ENCODE peak calls at places on chromosomes 1 and 21, in ten cellular contexts. X is NCI-H2081; I is central memory CD4-positive, alpha-beta T cell; G is nucleus accumbens; M is activated B cell treated with CpG ODN at 0.5 μM for 24 hours; S is HTR-8/SVneo; W is thoracic aorta; C is upper lobe of right lung; O is stimulated activated CD8-positive, alpha-beta memory T cell treated with anti-CD3 and anti-CD28 coated beads, Interleukin-15, amount 100 ng/mL, for 24 hours; F is endothelial cell. A is an unnamed sample.

GRCh38 chr1:54794401-54795099 is 6.6 kb downstream of the TTC22 start:
- DNase-seq in X (no peak), I (no peak), G (no peak), M (no peak), S (peak; percentile 28), W (no peak), C (no peak), O (no peak), F (no peak), A (no peak)

GRCh38 chr1:30165116-30165515 is 558.3 kb downstream of the MATN1 start:
- DNase-seq in X (no peak), I (no peak), G (no peak), M (no peak), S (no peak), W (no peak), C (no peak), O (no peak), F (no peak), A (no peak)

GRCh38 chr1:66980745-66981367 is 56.1 kb downstream of the MIER1 start:
- DNase-seq in X (peak; percentile 52), I (no peak), G (no peak), M (no peak), S (no peak), W (no peak), C (no peak), O (no peak), F (no peak), A (no peak)

GRCh38 chr1:9225411-9225785 is 9.2 kb upstream of the H6PD start:
- DNase-seq in X (no peak), I (no peak), G (no peak), M (no peak), S (no peak), W (no peak), C (no peak), O (no peak), F (no peak), A (no peak)

GRCh38 chr1:110380667-110381283 is 10.1 kb downstream of the SLC16A4 start:
- DNase-seq in X (no peak), I (no peak), G (no peak), M (no peak), S (no peak), W (no peak), C (no peak), O (no peak), F (no peak), A (no peak)

GRCh38 chr1:119324198-119324597 is 44.4 kb upstream of the HAO2 start:
- DNase-seq in X (no peak), I (no peak), G (no peak), M (no peak), S (no peak), W (no peak), C (no peak), O (no peak), F (no peak), A (peak; percentile 34)

GRCh38 chr1:57431400-57431799 is 7.5 kb upstream of the DAB1 start:
- DNase-seq in X (no peak), I (no peak), G (no peak), M (no peak), S (no peak), W (no peak), C (no peak), O (no peak), F (no peak), A (no peak)

GRCh38 chr1:6440198-6441126 is 15.9 kb downstream of the ESPN start:
- DNase-seq in X (peak; percentile 31), I (peak; percentile 65), G (no peak), M (peak; percentile 47), S (peak; percentile 56), W (no peak), C (peak; percentile 89), O (peak; percentile 47), F (no peak), A (no peak)

GRCh38 chr1:6357243-6357929 is 36.2 kb downstream of the ACOT7 start:
- DNase-seq in X (no peak), I (no peak), G (no peak), M (no peak), S (no peak), W (no peak), C (no peak), O (no peak), F (no peak), A (no peak)

GRCh38 chr1:247548092-247548491 is 842 bp upstream of the GCSAML start:
- DNase-seq in X (no peak), I (no peak), G (no peak), M (no peak), S (no peak), W (no peak), C (no peak), O (no peak), F (peak; percentile 12), A (no peak)

GRCh38 chr1:36482724-36483388 is at the start of gene CSF3R:
- DNase-seq in X (no peak), I (no peak), G (no peak), M (no peak), S (no peak), W (no peak), C (peak; percentile 81), O (no peak), F (no peak), A (no peak)

GRCh38 chr1:41261926-41262618 is 20.0 kb upstream of the SCMH1 start:
- DNase-seq in X (no peak), I (no peak), G (no peak), M (no peak), S (no peak), W (no peak), C (no peak), O (no peak), F (no peak), A (no peak)

GRCh38 chr1:194295690-194296089 is 1109.3 kb upstream of the B3GALT2 start:
- DNase-seq in X (peak; percentile 85), I (peak; percentile 65), G (no peak), M (no peak), S (peak; percentile 14), W (no peak), C (no peak), O (no peak), F (peak; percentile 36), A (no peak)

GRCh38 chr1:189782280-189782679 is 695.4 kb downstream of the BRINP3 start:
- DNase-seq in X (no peak), I (no peak), G (no peak), M (no peak), S (no peak), W (no peak), C (no peak), O (no peak), F (no peak), A (no peak)

GRCh38 chr1:206690516-206690915 is 5.8 kb downstream of the MAPKAPK2 start:
- DNase-seq in X (no peak), I (no peak), G (no peak), M (peak; percentile 2), S (no peak), W (no peak), C (no peak), O (no peak), F (no peak), A (no peak)

GRCh38 chr21:44357064-44357837 is 3.8 kb downstream of the TRPM2 start:
- DNase-seq in X (no peak), I (no peak), G (no peak), M (no peak), S (no peak), W (no peak), C (no peak), O (no peak), F (no peak), A (no peak)

GRCh38 chr1:194024659-194025058 is 838.2 kb upstream of the B3GALT2 start:
- DNase-seq in X (no peak), I (no peak), G (no peak), M (no peak), S (peak; percentile 48), W (no peak), C (no peak), O (no peak), F (no peak), A (no peak)

GRCh38 chr1:66402194-66402593 is 131.8 kb upstream of the SGIP1 start:
- DNase-seq in X (no peak), I (no peak), G (no peak), M (peak; percentile 65), S (no peak), W (peak; percentile 28), C (no peak), O (no peak), F (no peak), A (peak; percentile 87)

GRCh38 chr21:42367379-42368165 is 1.2 kb upstream of the TFF1 start:
- DNase-seq in X (no peak), I (no peak), G (no peak), M (no peak), S (no peak), W (no peak), C (no peak), O (no peak), F (no peak), A (no peak)

GRCh38 chr1:224454337-224455055 is 19.9 kb upstream of the WDR26 start:
- DNase-seq in X (no peak), I (no peak), G (no peak), M (no peak), S (no peak), W (no peak), C (no peak), O (no peak), F (no peak), A (no peak)

GRCh38 chr1:234585333-234586055 is 24.5 kb downstream of the IRF2BP2 start:
- DNase-seq in X (no peak), I (no peak), G (no peak), M (no peak), S (no peak), W (no peak), C (no peak), O (no peak), F (no peak), A (no peak)

GRCh38 chr1:194043984-194044755 is 857.8 kb upstream of the B3GALT2 start:
- DNase-seq in X (no peak), I (no peak), G (no peak), M (no peak), S (no peak), W (no peak), C (no peak), O (no peak), F (no peak), A (no peak)

GRCh38 chr1:160539896-160540858 is 17.1 kb upstream of the SLAMF6 start:
- DNase-seq in X (no peak), I (peak; percentile 74), G (no peak), M (no peak), S (no peak), W (no peak), C (no peak), O (no peak), F (peak; percentile 80), A (peak; percentile 95)

GRCh38 chr1:116290085-116290670 is 82.9 kb upstream of the ATP1A1 start:
- DNase-seq in X (no peak), I (no peak), G (no peak), M (no peak), S (peak; percentile 30), W (no peak), C (no peak), O (no peak), F (no peak), A (no peak)

GRCh38 chr1:99146129-99146848 is 118.0 kb upstream of the PLPPR4 start:
- DNase-seq in X (no peak), I (no peak), G (no peak), M (no peak), S (no peak), W (no peak), C (no peak), O (no peak), F (no peak), A (no peak)

GRCh38 chr1:210070531-210070930 is 132.5 kb downstream of the SYT14 start:
- DNase-seq in X (no peak), I (no peak), G (no peak), M (no peak), S (no peak), W (no peak), C (no peak), O (no peak), F (no peak), A (no peak)

GRCh38 chr1:1351511-1352427 is 2.6 kb upstream of the DVL1 start:
- DNase-seq in X (no peak), I (no peak), G (no peak), M (no peak), S (no peak), W (no peak), C (no peak), O (no peak), F (no peak), A (no peak)

GRCh38 chr1:109535971-109536491 is 3.6 kb upstream of the GPR61 start:
- DNase-seq in X (peak; percentile 83), I (no peak), G (peak; percentile 70), M (no peak), S (no peak), W (no peak), C (no peak), O (no peak), F (no peak), A (no peak)

A was measured in GM12878.